ENCODE peak calls at places on chromosome 3, in nine cellular contexts. Q is NCI-H1092; S is AG08396; T is caudate nucleus; U is choroid plexus epithelial cell; E is stimulated activated CD8-positive, alpha-beta memory T cell treated with anti-CD3 and anti-CD28 coated beads, Interleukin-4, amount 100 ng/mL, for 24 hours; J is NCI-H524; K is psoas muscle; N is HFF-Myc. O is an unnamed sample.

GRCh38 chr3:47781326-47781684 is 388 bp downstream of the SMARCC1 start:
- DNase-seq in Q (peak; percentile 27), S (peak; percentile 81), T (no peak), U (no peak), E (peak; percentile 55), J (peak; percentile 42), K (peak; percentile 84), N (no peak), O (no peak)

GRCh38 chr3:74631341-74631740 is 16.9 kb upstream of the CNTN3 start:
- DNase-seq in Q (no peak), S (no peak), T (no peak), U (peak; percentile 48), E (no peak), J (no peak), K (no peak), N (no peak), O (no peak)

GRCh38 chr3:89107461-89108035 is at the start of gene EPHA3:
- DNase-seq in Q (peak; percentile 10), S (peak; percentile 68), T (peak; percentile 83), U (peak; percentile 88), E (peak; percentile 25), J (peak; percentile 85), K (peak; percentile 85), N (peak; percentile 17), O (peak; percentile 74)

GRCh38 chr3:159821148-159821547 is 167.5 kb upstream of the IL12A start:
- DNase-seq in Q (no peak), S (no peak), T (no peak), U (peak; percentile 46), E (no peak), J (no peak), K (no peak), N (no peak), O (no peak)

GRCh38 chr3:45936261-45936660 is 7.0 kb upstream of the CXCR6 start:
- DNase-seq in Q (no peak), S (no peak), T (no peak), U (no peak), E (no peak), J (no peak), K (no peak), N (no peak), O (no peak)

GRCh38 chr3:189756651-189757078 is 125.5 kb downstream of the TP63 start:
- DNase-seq in Q (no peak), S (no peak), T (no peak), U (peak; percentile 2), E (no peak), J (no peak), K (no peak), N (no peak), O (peak; percentile 26)

GRCh38 chr3:48016336-48016973 is at the start of gene MAP4:
- DNase-seq in Q (no peak), S (no peak), T (no peak), U (peak; percentile 65), E (no peak), J (no peak), K (no peak), N (no peak), O (no peak)

GRCh38 chr3:50617096-50617791 is at the start of gene MAPKAPK3:
- DNase-seq in Q (no peak), S (no peak), T (no peak), U (no peak), E (no peak), J (peak; percentile 64), K (peak; percentile 90), N (no peak), O (no peak)

GRCh38 chr3:31106912-31107311 is 212.5 kb upstream of the GADL1 start:
- DNase-seq in Q (no peak), S (no peak), T (no peak), U (peak; percentile 46), E (no peak), J (no peak), K (no peak), N (no peak), O (no peak)

GRCh38 chr3:50390523-50391177 is 31.3 kb upstream of the TMEM115 start:
- DNase-seq in Q (peak; percentile 42), S (no peak), T (peak; percentile 12), U (no peak), E (no peak), J (peak; percentile 84), K (peak; percentile 83), N (no peak), O (no peak)

GRCh38 chr3:37700849-37701248 is 160.8 kb upstream of the CTDSPL start:
- DNase-seq in Q (no peak), S (no peak), T (no peak), U (peak; percentile 4), E (no peak), J (peak; percentile 40), K (no peak), N (no peak), O (no peak)

GRCh38 chr3:49952924-49953323 is 13.0 kb downstream of the RBM6 start:
- DNase-seq in Q (no peak), S (no peak), T (no peak), U (no peak), E (no peak), J (no peak), K (no peak), N (no peak), O (no peak)